ENCODE peak calls at places on chromosome 6, in nine cellular contexts. R, H, V, P, M, W, K, O and Z are unnamed samples.

GRCh38 chr6:163926642-163927041 is 512.1 kb downstream of the QKI start:
- DNase-seq in P (no peak), W (no peak), H (peak), M (peak), V (no peak), R (peak), K (no peak), O (no peak), Z (no peak)

GRCh38 chr6:134352786-134353480 is 35.0 kb upstream of the SGK1 start:
- DNase-seq in H (peak), K (no peak), V (no peak), W (no peak), P (no peak), R (peak), M (peak), O (no peak), Z (no peak)

GRCh38 chr6:124132256-124132655 is 328.6 kb downstream of the NKAIN2 start:
- DNase-seq in H (no peak), P (no peak), O (no peak), R (peak), M (no peak), K (no peak), W (no peak), V (no peak), Z (no peak)

GRCh38 chr6:106411643-106412200 is 51.2 kb downstream of the CRYBG1 start:
- DNase-seq in P (no peak), V (no peak), W (no peak), R (no peak), H (no peak), K (no peak), M (no peak), O (no peak), Z (no peak)

GRCh38 chr6:46755867-46756266 is 9.1 kb downstream of the ANKRD66 start:
- DNase-seq in P (no peak), V (no peak), R (no peak), O (no peak), M (no peak), K (no peak), H (no peak), W (no peak), Z (no peak)

GRCh38 chr6:54718541-54719023 is 128.0 kb upstream of the FAM83B start:
- DNase-seq in K (no peak), P (no peak), R (no peak), V (no peak), W (no peak), O (no peak), M (no peak), H (no peak), Z (no peak)

GRCh38 chr6:36659271-36659670 is 19.2 kb upstream of the CDKN1A start:
- DNase-seq in R (peak), P (no peak), V (no peak), M (peak), W (no peak), O (no peak), K (no peak), H (peak), Z (no peak)

GRCh38 chr6:42138630-42139619 is 3.5 kb downstream of the C6orf132 start:
- DNase-seq in P (no peak), W (no peak), O (no peak), V (no peak), M (peak), H (peak), R (no peak), K (no peak), Z (no peak)

GRCh38 chr6:15441215-15441868 is 195.5 kb downstream of the JARID2 start:
- DNase-seq in W (no peak), K (no peak), M (peak), O (peak), H (peak), V (peak), R (peak), P (peak), Z (peak)

GRCh38 chr6:89045585-89045984 is 35.0 kb upstream of the PNRC1 start:
- DNase-seq in H (peak), O (no peak), R (no peak), V (no peak), K (no peak), W (no peak), M (peak), P (no peak), Z (no peak)